ENCODE peak calls at places on chromosomes 3 and 15, in seven cellular contexts. One of them, this sample, is unnamed. For H3K4me1, the result is how much of the 10 kb centered on the place peaks cover.

GRCh38 chr3:42500091-42500490 is 2.4 kb upstream of the VIPR1 start:
- DNase-seq in cardiac muscle cell: no peak
- DNase-seq in body of pancreas: peak
- DNase-seq in CD4-positive, CD25-positive, alpha-beta regulatory T cell: no peak
- DNase-seq in psoas muscle: no peak
- DNase-seq in prostate gland: no peak
- DNase-seq in mesenchymal stem cell: no peak
- DNase-seq in this sample: no peak

GRCh38 chr3:188926141-188926540 is 245.6 kb upstream of the TPRG1 start:
- DNase-seq in cardiac muscle cell: no peak
- DNase-seq in body of pancreas: no peak
- DNase-seq in CD4-positive, CD25-positive, alpha-beta regulatory T cell: no peak
- DNase-seq in psoas muscle: no peak
- DNase-seq in prostate gland: no peak
- DNase-seq in mesenchymal stem cell: no peak
- DNase-seq in this sample: no peak

GRCh38 chr15:72781621-72782020 is 1.9 kb downstream of the ADPGK start:
- DNase-seq in cardiac muscle cell: no peak
- DNase-seq in body of pancreas: no peak
- DNase-seq in CD4-positive, CD25-positive, alpha-beta regulatory T cell: no peak
- DNase-seq in psoas muscle: no peak
- DNase-seq in prostate gland: no peak
- DNase-seq in mesenchymal stem cell: no peak
- DNase-seq in this sample: no peak

GRCh38 chr3:13821156-13821555 is 58.7 kb downstream of the WNT7A start:
- DNase-seq in cardiac muscle cell: no peak
- DNase-seq in body of pancreas: no peak
- DNase-seq in CD4-positive, CD25-positive, alpha-beta regulatory T cell: no peak
- DNase-seq in psoas muscle: no peak
- DNase-seq in prostate gland: no peak
- DNase-seq in mesenchymal stem cell: no peak
- DNase-seq in this sample: no peak

GRCh38 chr3:140399853-140400252 is 278.0 kb upstream of the TRIM42 start:
- DNase-seq in cardiac muscle cell: no peak
- DNase-seq in body of pancreas: no peak
- DNase-seq in CD4-positive, CD25-positive, alpha-beta regulatory T cell: no peak
- DNase-seq in psoas muscle: no peak
- DNase-seq in prostate gland: no peak
- DNase-seq in mesenchymal stem cell: no peak
- DNase-seq in this sample: no peak

GRCh38 chr3:194313642-194314430 is 37.3 kb downstream of the CPN2 start:
- DNase-seq in cardiac muscle cell: no peak
- DNase-seq in body of pancreas: peak
- DNase-seq in CD4-positive, CD25-positive, alpha-beta regulatory T cell: no peak
- DNase-seq in psoas muscle: peak
- DNase-seq in prostate gland: no peak
- DNase-seq in mesenchymal stem cell: peak
- DNase-seq in this sample: peak

GRCh38 chr3:55160241-55160877 is 232.5 kb upstream of the LRTM1 start:
- DNase-seq in cardiac muscle cell: no peak
- DNase-seq in body of pancreas: peak
- DNase-seq in CD4-positive, CD25-positive, alpha-beta regulatory T cell: no peak
- DNase-seq in psoas muscle: peak
- DNase-seq in prostate gland: no peak
- DNase-seq in mesenchymal stem cell: peak
- DNase-seq in this sample: peak

GRCh38 chr15:70853270-70853854 is 595 bp downstream of the LARP6 start:
- DNase-seq in cardiac muscle cell: no peak
- DNase-seq in body of pancreas: peak
- DNase-seq in CD4-positive, CD25-positive, alpha-beta regulatory T cell: no peak
- DNase-seq in psoas muscle: peak
- DNase-seq in prostate gland: no peak
- DNase-seq in mesenchymal stem cell: peak
- DNase-seq in this sample: peak

GRCh38 chr3:39383190-39383912 is at the start of gene SLC25A38:
- DNase-seq in cardiac muscle cell: peak
- DNase-seq in body of pancreas: peak
- DNase-seq in CD4-positive, CD25-positive, alpha-beta regulatory T cell: peak
- DNase-seq in psoas muscle: peak
- DNase-seq in prostate gland: peak
- DNase-seq in mesenchymal stem cell: peak
- DNase-seq in this sample: peak

GRCh38 chr3:127694467-127695215 is 21.9 kb downstream of the ABTB1 start:
- DNase-seq in cardiac muscle cell: no peak
- DNase-seq in body of pancreas: peak
- DNase-seq in CD4-positive, CD25-positive, alpha-beta regulatory T cell: peak
- DNase-seq in psoas muscle: peak
- DNase-seq in prostate gland: peak
- DNase-seq in mesenchymal stem cell: no peak
- DNase-seq in this sample: peak

GRCh38 chr3:177835008-177835407 is 637.7 kb upstream of the TBL1XR1 start:
- DNase-seq in cardiac muscle cell: no peak
- DNase-seq in body of pancreas: no peak
- DNase-seq in CD4-positive, CD25-positive, alpha-beta regulatory T cell: no peak
- DNase-seq in psoas muscle: no peak
- DNase-seq in prostate gland: no peak
- DNase-seq in mesenchymal stem cell: peak
- DNase-seq in this sample: peak

GRCh38 chr3:25453521-25454410 is 25.7 kb downstream of the RARB start:
- DNase-seq in cardiac muscle cell: no peak
- DNase-seq in body of pancreas: no peak
- DNase-seq in CD4-positive, CD25-positive, alpha-beta regulatory T cell: no peak
- DNase-seq in psoas muscle: no peak
- DNase-seq in prostate gland: no peak
- DNase-seq in mesenchymal stem cell: peak
- DNase-seq in this sample: peak

GRCh38 chr3:25455316-25456232 is 27.5 kb downstream of the RARB start:
- DNase-seq in cardiac muscle cell: no peak
- DNase-seq in body of pancreas: no peak
- DNase-seq in CD4-positive, CD25-positive, alpha-beta regulatory T cell: no peak
- DNase-seq in psoas muscle: peak
- DNase-seq in prostate gland: no peak
- DNase-seq in mesenchymal stem cell: peak
- DNase-seq in this sample: peak

GRCh38 chr3:25456723-25457122 is 28.7 kb downstream of the RARB start:
- DNase-seq in cardiac muscle cell: no peak
- DNase-seq in body of pancreas: no peak
- DNase-seq in CD4-positive, CD25-positive, alpha-beta regulatory T cell: no peak
- DNase-seq in psoas muscle: no peak
- DNase-seq in prostate gland: no peak
- DNase-seq in mesenchymal stem cell: no peak
- DNase-seq in this sample: no peak

GRCh38 chr3:25452185-25452584 is 24.1 kb downstream of the RARB start:
- DNase-seq in cardiac muscle cell: no peak
- DNase-seq in body of pancreas: no peak
- DNase-seq in CD4-positive, CD25-positive, alpha-beta regulatory T cell: no peak
- DNase-seq in psoas muscle: no peak
- DNase-seq in prostate gland: no peak
- DNase-seq in mesenchymal stem cell: no peak
- DNase-seq in this sample: no peak

DNA sequence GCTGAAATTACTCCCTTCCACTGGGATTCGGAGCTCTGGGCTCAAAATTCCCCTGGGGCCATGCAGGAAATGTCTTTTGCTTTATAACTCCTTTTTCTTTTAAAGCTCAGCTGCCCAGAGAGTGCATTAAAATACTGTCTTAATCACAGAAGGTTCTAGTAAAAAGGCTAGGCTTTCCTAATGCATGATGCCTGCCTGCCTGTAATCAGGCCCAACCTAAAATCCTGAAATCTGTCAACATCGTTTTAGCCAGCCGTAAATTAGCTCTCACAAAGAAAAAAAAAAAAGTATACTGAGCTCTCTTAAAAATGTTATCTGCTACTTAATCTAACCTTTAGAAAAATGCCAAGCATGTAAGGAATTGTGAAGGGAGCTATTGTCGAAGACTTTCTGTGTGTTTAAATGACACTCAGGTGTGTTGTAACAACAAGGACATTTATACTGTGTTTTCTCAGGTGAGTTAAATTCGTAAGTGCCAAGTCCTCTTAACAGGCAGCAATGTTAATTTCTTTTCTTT is 26.4 kb downstream of the RARB start:
- DNase-seq in cardiac muscle cell: no peak
- DNase-seq in body of pancreas: no peak
- DNase-seq in CD4-positive, CD25-positive, alpha-beta regulatory T cell: no peak
- DNase-seq in psoas muscle: no peak
- DNase-seq in prostate gland: no peak
- DNase-seq in mesenchymal stem cell: no peak
- DNase-seq in this sample: no peak
- H3K4me1 ChIP-seq in cardiac muscle cell: half or more
- H3K4me1 ChIP-seq in body of pancreas: under half
- H3K4me1 ChIP-seq in CD4-positive, CD25-positive, alpha-beta regulatory T cell: under half
- H3K4me1 ChIP-seq in psoas muscle: half or more
- H3K4me1 ChIP-seq in prostate gland: under half
- H3K4me1 ChIP-seq in mesenchymal stem cell: under half
- H3K4me1 ChIP-seq in this sample: under half

DNA sequence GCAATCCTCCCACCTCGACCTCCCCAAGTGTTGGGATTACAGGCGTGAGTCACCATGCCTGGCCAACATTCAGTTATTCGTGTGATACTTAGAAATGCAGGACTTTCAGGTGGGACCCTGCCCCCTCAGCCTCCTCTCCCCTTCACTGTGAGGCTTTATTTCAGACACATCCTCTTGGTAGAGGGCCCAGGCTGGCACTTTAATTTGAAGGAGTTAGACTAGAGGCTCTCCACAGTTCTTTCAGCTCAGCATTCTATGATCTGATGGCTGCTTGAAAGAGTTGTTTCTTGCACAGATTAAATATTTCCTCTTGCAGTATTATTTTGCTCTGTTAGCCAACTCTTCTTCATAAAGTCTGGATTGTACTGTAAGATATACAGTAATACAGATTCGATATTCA is 35.1 kb downstream of the CTDSPL start:
- DNase-seq in cardiac muscle cell: no peak
- DNase-seq in body of pancreas: no peak
- DNase-seq in CD4-positive, CD25-positive, alpha-beta regulatory T cell: no peak
- DNase-seq in psoas muscle: no peak
- DNase-seq in prostate gland: no peak
- DNase-seq in mesenchymal stem cell: no peak
- DNase-seq in this sample: no peak
- H3K4me1 ChIP-seq in cardiac muscle cell: under half
- H3K4me1 ChIP-seq in body of pancreas: under half
- H3K4me1 ChIP-seq in CD4-positive, CD25-positive, alpha-beta regulatory T cell: under half
- H3K4me1 ChIP-seq in psoas muscle: under half
- H3K4me1 ChIP-seq in prostate gland: under half
- H3K4me1 ChIP-seq in mesenchymal stem cell: under half
- H3K4me1 ChIP-seq in this sample: under half

GRCh38 chr15:52784799-52785671 is 5.1 kb downstream of the ONECUT1 start:
- DNase-seq in cardiac muscle cell: no peak
- DNase-seq in body of pancreas: peak
- DNase-seq in CD4-positive, CD25-positive, alpha-beta regulatory T cell: no peak
- DNase-seq in psoas muscle: no peak
- DNase-seq in prostate gland: no peak
- DNase-seq in mesenchymal stem cell: no peak
- DNase-seq in this sample: no peak
- H3K4me1 ChIP-seq in cardiac muscle cell: under half
- H3K4me1 ChIP-seq in body of pancreas: half or more
- H3K4me1 ChIP-seq in CD4-positive, CD25-positive, alpha-beta regulatory T cell: under half
- H3K4me1 ChIP-seq in psoas muscle: under half
- H3K4me1 ChIP-seq in prostate gland: under half
- H3K4me1 ChIP-seq in mesenchymal stem cell: half or more
- H3K4me1 ChIP-seq in this sample: under half

GRCh38 chr15:60969658-60970057 is 259.4 kb downstream of the RORA start:
- DNase-seq in cardiac muscle cell: no peak
- DNase-seq in body of pancreas: no peak
- DNase-seq in CD4-positive, CD25-positive, alpha-beta regulatory T cell: no peak
- DNase-seq in psoas muscle: no peak
- DNase-seq in prostate gland: no peak
- DNase-seq in mesenchymal stem cell: no peak
- DNase-seq in this sample: no peak
- H3K4me1 ChIP-seq in cardiac muscle cell: under half
- H3K4me1 ChIP-seq in body of pancreas: under half
- H3K4me1 ChIP-seq in CD4-positive, CD25-positive, alpha-beta regulatory T cell: under half
- H3K4me1 ChIP-seq in psoas muscle: under half
- H3K4me1 ChIP-seq in prostate gland: under half
- H3K4me1 ChIP-seq in mesenchymal stem cell: under half
- H3K4me1 ChIP-seq in this sample: under half

GRCh38 chr3:31955581-31955980 is 25.5 kb downstream of the OSBPL10 start:
- DNase-seq in cardiac muscle cell: no peak
- DNase-seq in body of pancreas: no peak
- DNase-seq in CD4-positive, CD25-positive, alpha-beta regulatory T cell: no peak
- DNase-seq in psoas muscle: no peak
- DNase-seq in prostate gland: no peak
- DNase-seq in mesenchymal stem cell: no peak
- DNase-seq in this sample: no peak

GRCh38 chr3:31958721-31959152 is 22.3 kb downstream of the OSBPL10 start:
- DNase-seq in cardiac muscle cell: no peak
- DNase-seq in body of pancreas: no peak
- DNase-seq in CD4-positive, CD25-positive, alpha-beta regulatory T cell: no peak
- DNase-seq in psoas muscle: no peak
- DNase-seq in prostate gland: no peak
- DNase-seq in mesenchymal stem cell: peak
- DNase-seq in this sample: peak

GRCh38 chr3:31959951-31960792 is 20.9 kb downstream of the OSBPL10 start:
- DNase-seq in cardiac muscle cell: no peak
- DNase-seq in body of pancreas: no peak
- DNase-seq in CD4-positive, CD25-positive, alpha-beta regulatory T cell: no peak
- DNase-seq in psoas muscle: no peak
- DNase-seq in prostate gland: no peak
- DNase-seq in mesenchymal stem cell: peak
- DNase-seq in this sample: peak

GRCh38 chr3:31953636-31954035 is 27.4 kb downstream of the OSBPL10 start:
- DNase-seq in cardiac muscle cell: no peak
- DNase-seq in body of pancreas: no peak
- DNase-seq in CD4-positive, CD25-positive, alpha-beta regulatory T cell: no peak
- DNase-seq in psoas muscle: no peak
- DNase-seq in prostate gland: no peak
- DNase-seq in mesenchymal stem cell: no peak
- DNase-seq in this sample: no peak

GRCh38 chr3:31957106-31957505 is 24.0 kb downstream of the OSBPL10 start:
- DNase-seq in cardiac muscle cell: no peak
- DNase-seq in body of pancreas: no peak
- DNase-seq in CD4-positive, CD25-positive, alpha-beta regulatory T cell: no peak
- DNase-seq in psoas muscle: no peak
- DNase-seq in prostate gland: no peak
- DNase-seq in mesenchymal stem cell: peak
- DNase-seq in this sample: no peak
- H3K4me1 ChIP-seq in cardiac muscle cell: under half
- H3K4me1 ChIP-seq in body of pancreas: under half
- H3K4me1 ChIP-seq in CD4-positive, CD25-positive, alpha-beta regulatory T cell: under half
- H3K4me1 ChIP-seq in psoas muscle: under half
- H3K4me1 ChIP-seq in prostate gland: under half
- H3K4me1 ChIP-seq in mesenchymal stem cell: under half
- H3K4me1 ChIP-seq in this sample: under half

DNA sequence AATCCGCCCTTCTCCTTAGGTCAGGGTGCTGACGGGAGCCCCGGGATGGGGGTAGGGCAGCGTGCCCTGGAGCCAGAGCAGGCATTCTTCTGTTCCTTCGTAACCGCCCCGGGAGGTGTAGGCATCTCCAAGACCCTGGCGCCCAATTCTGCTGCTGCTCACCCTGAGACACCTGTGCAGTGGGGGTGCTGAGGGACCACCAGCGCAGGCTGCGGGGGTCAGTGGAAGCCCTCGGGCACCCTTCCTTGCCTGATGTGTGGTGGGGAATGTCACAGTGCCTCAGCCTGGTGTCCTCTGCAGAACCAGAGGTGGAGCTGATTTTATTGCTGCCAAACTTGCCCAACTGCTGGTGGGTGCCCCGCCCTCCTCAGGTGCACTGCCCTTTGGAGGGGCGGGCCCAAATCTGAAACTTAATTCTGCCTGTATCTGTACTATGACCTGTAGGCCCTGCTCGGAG is 7.3 kb downstream of the CSK start:
- DNase-seq in cardiac muscle cell: no peak
- DNase-seq in body of pancreas: no peak
- DNase-seq in CD4-positive, CD25-positive, alpha-beta regulatory T cell: no peak
- DNase-seq in psoas muscle: no peak
- DNase-seq in prostate gland: no peak
- DNase-seq in mesenchymal stem cell: no peak
- DNase-seq in this sample: no peak
- H3K4me1 ChIP-seq in cardiac muscle cell: under half
- H3K4me1 ChIP-seq in body of pancreas: under half
- H3K4me1 ChIP-seq in CD4-positive, CD25-positive, alpha-beta regulatory T cell: half or more
- H3K4me1 ChIP-seq in psoas muscle: half or more
- H3K4me1 ChIP-seq in prostate gland: under half
- H3K4me1 ChIP-seq in mesenchymal stem cell: half or more
- H3K4me1 ChIP-seq in this sample: under half